ENCODE peak calls at places on chromosome 7, in four cellular contexts. W is IMR-90; Z is activated naive CD4-positive, alpha-beta T cell treated with Interleukin-2 at 50 U/mL for 16 hours; A is CD4-positive, CD25-positive, alpha-beta regulatory T cell. P is an unnamed sample.

GRCh38 chr7:138002828-138003189 is 923 bp upstream of the CREB3L2 start:
- DNase-seq in W (no peak), Z (no peak), A (no peak), P (no peak)

GRCh38 chr7:81187768-81188167 is 268.9 kb upstream of the SEMA3C start:
- DNase-seq in W (no peak), Z (no peak), A (no peak), P (no peak)

GRCh38 chr7:5589819-5590595 is 166.4 kb upstream of the TNRC18 start:
- DNase-seq in W (no peak), Z (no peak), A (no peak), P (no peak)

GRCh38 chr7:110386006-110386405 is 704.9 kb upstream of the LRRN3 start:
- DNase-seq in W (no peak), Z (no peak), A (no peak), P (no peak)

GRCh38 chr7:52897708-52898107 is 137.7 kb upstream of the POM121L12 start:
- DNase-seq in W (no peak), Z (no peak), A (no peak), P (peak; percentile 68)

GRCh38 chr7:148222716-148223115 is 367.9 kb upstream of the C7orf33 start:
- DNase-seq in W (no peak), Z (no peak), A (no peak), P (no peak)

GRCh38 chr7:151987748-151988529 is 31.7 kb downstream of the GALNTL5 start:
- DNase-seq in W (peak; percentile 42), Z (no peak), A (no peak), P (peak; percentile 74)

GRCh38 chr7:156423876-156424275 is 216.7 kb upstream of the RNF32 start:
- DNase-seq in W (no peak), Z (no peak), A (no peak), P (no peak)

GRCh38 chr7:6232534-6232933 is 39.9 kb downstream of the CYTH3 start:
- DNase-seq in W (no peak), Z (no peak), A (no peak), P (peak; percentile 85)

GRCh38 chr7:39958038-39958437 is 8.0 kb downstream of the CDK13 start:
- DNase-seq in W (no peak), Z (no peak), A (no peak), P (no peak)

GRCh38 chr7:3722396-3722846 is 421.4 kb downstream of the SDK1 start:
- DNase-seq in W (peak; percentile 2), Z (no peak), A (no peak), P (peak; percentile 65)

GRCh38 chr7:14748461-14748860 is 154.1 kb downstream of the DGKB start:
- DNase-seq in W (peak; percentile 77), Z (no peak), A (no peak), P (no peak)

GRCh38 chr7:77831953-77832352 is 33.4 kb downstream of the PHTF2 start:
- DNase-seq in W (no peak), Z (no peak), A (no peak), P (no peak)

GRCh38 chr7:42097756-42098155 is 139.3 kb downstream of the GLI3 start:
- DNase-seq in W (peak; percentile 89), Z (no peak), A (no peak), P (no peak)

GRCh38 chr7:1923409-1924053 is 253.5 kb downstream of the ELFN1 start:
- DNase-seq in W (no peak), Z (no peak), A (no peak), P (peak; percentile 5)

GRCh38 chr7:107668296-107668695 is 7.7 kb downstream of the SLC26A4 start:
- DNase-seq in W (no peak), Z (no peak), A (no peak), P (no peak)

GRCh38 chr7:38889872-38890432 is 19.0 kb downstream of the VPS41 start:
- DNase-seq in W (no peak), Z (no peak), A (no peak), P (no peak)

GRCh38 chr7:155971180-155971770 is 159.0 kb upstream of the SHH start:
- DNase-seq in W (no peak), Z (no peak), A (no peak), P (no peak)

GRCh38 chr7:131692131-131692960 is 135.9 kb upstream of the PODXL start:
- DNase-seq in W (peak; percentile 7), Z (peak; percentile 29), A (no peak), P (peak; percentile 84)

GRCh38 chr7:70698219-70698832 is 433.6 kb upstream of the GALNT17 start:
- DNase-seq in W (peak; percentile 73), Z (no peak), A (no peak), P (no peak)

GRCh38 chr7:44748042-44748947 is at the start of gene ZMIZ2:
- DNase-seq in W (peak; percentile 76), Z (peak; percentile 88), A (peak; percentile 86), P (peak; percentile 93)

GRCh38 chr7:16754869-16755317 is 1.3 kb downstream of the TSPAN13 start:
- DNase-seq in W (no peak), Z (no peak), A (no peak), P (no peak)

GRCh38 chr7:19834566-19834965 is 61.1 kb upstream of the TMEM196 start:
- DNase-seq in W (no peak), Z (no peak), A (no peak), P (no peak)

GRCh38 chr7:69596723-69597277 is 1.5 kb upstream of the AUTS2 start:
- DNase-seq in W (no peak), Z (no peak), A (no peak), P (no peak)

GRCh38 chr7:14954035-14954434 is 51.5 kb upstream of the DGKB start:
- DNase-seq in W (no peak), Z (no peak), A (no peak), P (no peak)

GRCh38 chr7:62361-63116 is 129.8 kb upstream of the FAM20C start:
- DNase-seq in W (no peak), Z (no peak), A (no peak), P (peak; percentile 40)

GRCh38 chr7:122092964-122093797 is 50.9 kb downstream of the AASS start:
- DNase-seq in W (peak; percentile 82), Z (peak; percentile 41), A (peak; percentile 9), P (peak; percentile 76)

GRCh38 chr7:151709141-151710038 is 167.5 kb downstream of the PRKAG2 start:
- DNase-seq in W (peak; percentile 25), Z (no peak), A (no peak), P (no peak)

GRCh38 chr7:43764807-43765491 is 6.5 kb downstream of the BLVRA start:
- DNase-seq in W (peak; percentile 43), Z (no peak), A (no peak), P (no peak)

GRCh38 chr7:114929570-114929969 is 7.7 kb downstream of the MDFIC start:
- DNase-seq in W (no peak), Z (no peak), A (no peak), P (no peak)

GRCh38 chr7:33195264-33195663 is 65.9 kb downstream of the BBS9 start:
- DNase-seq in W (peak; percentile 87), Z (no peak), A (no peak), P (no peak)

GRCh38 chr7:100629117-100629711 is 12.1 kb downstream of the TFR2 start:
- DNase-seq in W (no peak), Z (peak; percentile 13), A (no peak), P (peak; percentile 63)

GRCh38 chr7:79806161-79806734 is 328.4 kb upstream of the GNAI1 start:
- DNase-seq in W (peak; percentile 42), Z (no peak), A (no peak), P (no peak)

GRCh38 chr7:72403677-72404076 is 8.5 kb downstream of the CALN1 start:
- DNase-seq in W (no peak), Z (no peak), A (no peak), P (no peak)